ENCODE peak calls at places on chromosomes 6 and 20, in six cellular contexts. R, I, K, Q, S and A are unnamed samples.

GRCh38 chr6:10276106-10276505 is 138.8 kb downstream of the TFAP2A start:
- DNase-seq in R (no peak), I (no peak), K (no peak), Q (no peak), S (no peak), A (no peak)

GRCh38 chr20:7392551-7392950 is 547.7 kb downstream of the HAO1 start:
- DNase-seq in R (no peak), I (no peak), K (no peak), Q (no peak), S (peak), A (no peak)

GRCh38 chr6:45590225-45590624 is 212.5 kb upstream of the SUPT3H start:
- DNase-seq in R (no peak), I (no peak), K (no peak), Q (no peak), S (peak), A (no peak)

GRCh38 chr6:161418458-161418945 is 144.6 kb upstream of the AGPAT4 start:
- DNase-seq in R (peak), I (no peak), K (peak), Q (no peak), S (peak), A (peak)

GRCh38 chr6:14984454-14984853 is 261.4 kb upstream of the JARID2 start:
- DNase-seq in R (peak), I (no peak), K (no peak), Q (no peak), S (no peak), A (no peak)

GRCh38 chr20:44083220-44083933 is 103.6 kb downstream of the JPH2 start:
- DNase-seq in R (no peak), I (no peak), K (no peak), Q (no peak), S (no peak), A (no peak)

GRCh38 chr20:37395921-37396519 is 50.1 kb downstream of the SRC start:
- DNase-seq in R (no peak), I (no peak), K (peak), Q (no peak), S (no peak), A (peak)

GRCh38 chr20:25194333-25194972 is 1.1 kb upstream of the ENTPD6 start:
- DNase-seq in R (no peak), I (no peak), K (no peak), Q (no peak), S (no peak), A (no peak)

GRCh38 chr6:44223471-44224153 is at the start of gene SLC29A1:
- DNase-seq in R (peak), I (peak), K (peak), Q (no peak), S (peak), A (peak)

GRCh38 chr6:25028346-25028745 is 92.6 kb upstream of the RIPOR2 start:
- DNase-seq in R (no peak), I (no peak), K (no peak), Q (no peak), S (no peak), A (no peak)

GRCh38 chr6:161342039-161342438 is 68.2 kb upstream of the AGPAT4 start:
- DNase-seq in R (peak), I (no peak), K (no peak), Q (no peak), S (no peak), A (no peak)

GRCh38 chr6:19988555-19988954 is 151.4 kb downstream of the ID4 start:
- DNase-seq in R (peak), I (no peak), K (no peak), Q (no peak), S (no peak), A (peak)

GRCh38 chr6:158895661-158896060 is 76.5 kb upstream of the EZR start:
- DNase-seq in R (no peak), I (no peak), K (no peak), Q (no peak), S (no peak), A (no peak)

GRCh38 chr20:22944062-22944461 is 91.0 kb upstream of the SSTR4 start:
- DNase-seq in R (no peak), I (no peak), K (no peak), Q (no peak), S (no peak), A (no peak)

GRCh38 chr6:110492584-110492983 is 16.2 kb upstream of the SLC22A16 start:
- DNase-seq in R (no peak), I (no peak), K (no peak), Q (no peak), S (no peak), A (no peak)

GRCh38 chr6:90413867-90414266 is 117.2 kb upstream of the BACH2 start:
- DNase-seq in R (no peak), I (no peak), K (no peak), Q (no peak), S (no peak), A (no peak)

GRCh38 chr20:44405246-44405645 is 49.7 kb downstream of the HNF4A start:
- DNase-seq in R (no peak), I (no peak), K (no peak), Q (no peak), S (no peak), A (no peak)

GRCh38 chr6:83057705-83058321 is 7.8 kb downstream of the UBE3D start:
- DNase-seq in R (peak), I (peak), K (peak), Q (no peak), S (peak), A (peak)

GRCh38 chr20:5127859-5128409 is 1.1 kb downstream of the CDS2 start:
- DNase-seq in R (no peak), I (no peak), K (no peak), Q (no peak), S (no peak), A (no peak)

GRCh38 chr20:53586640-53587039 is 7.0 kb downstream of the ZNF217 start:
- DNase-seq in R (no peak), I (no peak), K (no peak), Q (no peak), S (no peak), A (peak)

GRCh38 chr6:346389-347030 is 45.0 kb upstream of the IRF4 start:
- DNase-seq in R (no peak), I (no peak), K (no peak), Q (no peak), S (no peak), A (no peak)

GRCh38 chr20:63178445-63178818 is 37.5 kb downstream of the YTHDF1 start:
- DNase-seq in R (no peak), I (no peak), K (no peak), Q (no peak), S (no peak), A (no peak)

GRCh38 chr6:161094904-161095440 is 103.4 kb downstream of the MAP3K4 start:
- DNase-seq in R (no peak), I (no peak), K (peak), Q (no peak), S (no peak), A (peak)

GRCh38 chr6:139060332-139060731 is 31.8 kb downstream of the ABRACL start:
- DNase-seq in R (no peak), I (no peak), K (no peak), Q (no peak), S (no peak), A (peak)

GRCh38 chr6:82364087-82365010 is 732 bp downstream of the TPBG start:
- DNase-seq in R (no peak), I (peak), K (no peak), Q (no peak), S (peak), A (no peak)

GRCh38 chr6:43869091-43869710 is 99.2 kb downstream of the VEGFA start:
- DNase-seq in R (no peak), I (no peak), K (no peak), Q (no peak), S (no peak), A (no peak)

GRCh38 chr20:25484224-25484846 is 76.9 kb downstream of the GINS1 start:
- DNase-seq in R (no peak), I (no peak), K (no peak), Q (no peak), S (no peak), A (no peak)

GRCh38 chr20:25283221-25283951 is 35.5 kb downstream of the PYGB start:
- DNase-seq in R (no peak), I (no peak), K (no peak), Q (no peak), S (no peak), A (no peak)

GRCh38 chr6:138652824-138653223 is 120.7 kb upstream of the CCDC28A start:
- DNase-seq in R (no peak), I (no peak), K (no peak), Q (no peak), S (no peak), A (no peak)

GRCh38 chr6:129519750-129520149 is 190.2 kb downstream of the ARHGAP18 start:
- DNase-seq in R (no peak), I (no peak), K (no peak), Q (no peak), S (no peak), A (no peak)

GRCh38 chr20:8331740-8332412 is 199.8 kb downstream of the PLCB1 start:
- DNase-seq in R (peak), I (no peak), K (no peak), Q (no peak), S (no peak), A (no peak)

GRCh38 chr6:26432622-26433021 is 7.7 kb upstream of the BTN3A3 start:
- DNase-seq in R (peak), I (no peak), K (no peak), Q (no peak), S (peak), A (no peak)

GRCh38 chr20:41314386-41314785 is 3.1 kb downstream of the ZHX3 start:
- DNase-seq in R (no peak), I (no peak), K (no peak), Q (no peak), S (no peak), A (no peak)
- TF ChIP-seq MYC in R (no peak), I (no peak), K (no peak), Q (no peak), S (no peak), A (no peak)

DNA sequence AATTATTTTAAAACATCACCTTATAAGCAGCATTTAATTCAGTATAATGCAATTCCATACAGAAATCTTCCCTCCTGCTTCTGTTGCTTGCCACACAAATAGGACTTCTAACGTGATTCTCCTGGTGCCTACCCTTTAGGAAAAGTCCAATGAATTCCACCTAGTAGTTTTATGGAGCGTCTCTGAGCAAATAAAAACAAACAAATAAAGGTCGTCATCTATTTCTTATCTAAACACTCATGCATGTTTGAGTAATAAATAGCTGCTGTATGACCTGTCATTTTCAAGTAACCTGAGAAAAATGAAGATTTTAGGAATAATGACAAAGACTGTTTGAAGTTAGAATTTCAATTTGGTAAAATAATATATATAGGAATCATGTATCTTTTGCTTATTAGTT is 102.7 kb downstream of the BMP5 start:
- DNase-seq in R (no peak), I (no peak), K (no peak), Q (no peak), S (no peak), A (no peak)
- H3K4me3 ChIP-seq in R (no peak), I (no peak), K (no peak), Q (no peak), S (no peak), A (no peak)

GRCh38 chr6:87914637-87915395 is 132.8 kb upstream of the SPACA1 start:
- DNase-seq in R (no peak), I (no peak), K (no peak), Q (no peak), S (no peak), A (no peak)
- TF ChIP-seq MYC in R (no peak), I (no peak), K (no peak), Q (no peak), S (no peak), A (no peak)

GRCh38 chr20:32017711-32018251 is 7.5 kb downstream of the CCM2L start:
- DNase-seq in R (peak), I (peak), K (peak), Q (no peak), S (no peak), A (peak)
- H3K4me3 ChIP-seq in R (no peak), I (peak), K (no peak), Q (no peak), S (no peak), A (no peak)

GRCh38 chr6:154476494-154476893 is 34.0 kb downstream of the CNKSR3 start:
- DNase-seq in R (no peak), I (no peak), K (no peak), Q (no peak), S (no peak), A (no peak)

GRCh38 chr6:154480144-154480639 is 30.3 kb downstream of the CNKSR3 start:
- DNase-seq in R (no peak), I (no peak), K (no peak), Q (no peak), S (no peak), A (no peak)

GRCh38 chr6:154478691-154479090 is 31.8 kb downstream of the CNKSR3 start:
- DNase-seq in R (no peak), I (no peak), K (no peak), Q (no peak), S (no peak), A (no peak)

GRCh38 chr6:154479388-154480143 is 30.9 kb downstream of the CNKSR3 start:
- DNase-seq in R (no peak), I (no peak), K (no peak), Q (no peak), S (peak), A (no peak)

DNA sequence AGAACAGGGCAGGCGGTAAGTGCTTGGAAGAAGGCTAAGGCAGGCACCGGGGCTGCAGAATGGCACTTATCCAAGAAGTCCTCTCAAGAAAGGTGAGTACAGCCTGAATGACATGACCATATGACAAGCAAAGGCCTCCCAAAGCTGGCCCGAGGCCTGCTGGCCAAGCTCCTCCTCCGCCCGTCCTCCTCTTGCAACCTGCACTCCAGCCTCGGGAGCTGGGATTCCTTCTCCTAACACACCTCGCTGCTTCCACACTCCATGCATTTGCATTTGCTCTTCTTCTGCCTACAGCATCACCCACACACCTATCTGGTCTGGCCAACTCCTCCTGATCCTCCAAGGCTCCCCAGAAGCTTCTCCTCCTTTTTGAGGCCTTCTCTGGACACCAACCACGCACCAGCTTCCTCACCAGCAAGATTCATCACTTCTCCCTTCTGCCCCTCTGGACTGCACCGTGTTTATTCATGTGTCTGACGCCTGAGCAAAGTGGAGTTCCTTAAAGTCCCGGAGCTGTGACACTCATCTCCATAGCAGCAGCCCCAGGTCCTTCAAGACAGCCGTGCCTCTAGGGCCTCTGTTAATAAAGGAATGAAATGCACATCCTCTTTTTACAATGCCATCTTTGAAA is 32.3 kb downstream of the CNKSR3 start:
- DNase-seq in R (no peak), I (no peak), K (no peak), Q (no peak), S (no peak), A (no peak)
- TF ChIP-seq MYC in R (no peak), I (no peak), K (no peak), Q (no peak), S (no peak), A (no peak)

GRCh38 chr6:77368660-77369313 is 94.5 kb downstream of the HTR1B start:
- DNase-seq in R (no peak), I (no peak), K (no peak), Q (no peak), S (peak), A (no peak)
- H3K4me3 ChIP-seq in R (no peak), I (no peak), K (no peak), Q (no peak), S (peak), A (no peak)